ENCODE peak calls at places on chromosome 22, in nine cellular contexts. P is left ventricle myocardium inferior; J is pancreas; W is cardiac muscle cell; O is CD8-positive, alpha-beta T cell; N is H7; R is adipocyte; E is iPS DF 6.9; C is CD8-positive, alpha-beta memory T cell. B is an unnamed sample. For H3K36me3, the result is how much of the 10 kb centered on the place peaks cover.

GRCh38 chr22:36741204-36741793 is 34.6 kb downstream of the IFT27 start:
- DNase-seq in P (no peak), J (no peak), W (peak), O (no peak), N (peak), R (no peak), E (peak), C (no peak), B (no peak)

GRCh38 chr22:27637604-27638003 is 164.0 kb downstream of the MN1 start:
- DNase-seq in P (no peak), J (no peak), W (peak), O (no peak), N (no peak), R (peak), E (no peak), C (no peak), B (peak)

GRCh38 chr22:44191036-44191454 is 10.3 kb downstream of the PARVG start:
- DNase-seq in P (no peak), J (no peak), W (no peak), O (no peak), N (peak), R (peak), E (no peak), C (no peak), B (no peak)

GRCh38 chr22:47854680-47855079 is 1092.2 kb downstream of the TBC1D22A start:
- DNase-seq in P (no peak), J (no peak), W (no peak), O (no peak), N (no peak), R (no peak), E (no peak), C (no peak), B (no peak)

GRCh38 chr22:37275134-37275533 is 7.2 kb upstream of the CYTH4 start:
- DNase-seq in P (no peak), J (no peak), W (no peak), O (no peak), N (peak), R (no peak), E (no peak), C (no peak), B (no peak)

GRCh38 chr22:35407352-35407751 is 7.4 kb downstream of the MCM5 start:
- DNase-seq in P (no peak), J (no peak), W (no peak), O (no peak), N (no peak), R (no peak), E (no peak), C (no peak), B (no peak)

GRCh38 chr22:21000987-21001600 is 824 bp downstream of the THAP7 start:
- DNase-seq in P (no peak), J (peak), W (no peak), O (no peak), N (no peak), R (no peak), E (no peak), C (no peak), B (no peak)

GRCh38 chr22:37529652-37530345 is 10.6 kb upstream of the CARD10 start:
- DNase-seq in P (no peak), J (no peak), W (no peak), O (no peak), N (no peak), R (no peak), E (no peak), C (no peak), B (no peak)

GRCh38 chr22:38554281-38554680 is 15.7 kb downstream of the DMC1 start:
- DNase-seq in P (no peak), J (no peak), W (no peak), O (no peak), N (no peak), R (peak), E (no peak), C (no peak), B (peak)

GRCh38 chr22:39789794-39790193 is 103.8 kb downstream of the ENTHD1 start:
- DNase-seq in P (no peak), J (no peak), W (no peak), O (no peak), N (no peak), R (no peak), E (no peak), C (no peak), B (no peak)

GRCh38 chr22:39577361-39577760 is 6.8 kb downstream of the CACNA1I start:
- DNase-seq in P (no peak), J (no peak), W (no peak), O (no peak), N (no peak), R (no peak), E (no peak), C (no peak), B (no peak)

GRCh38 chr22:41290262-41291221 is 4.6 kb upstream of the RANGAP1 start:
- DNase-seq in P (no peak), J (no peak), W (peak), O (no peak), N (peak), R (peak), E (no peak), C (no peak), B (peak)

GRCh38 chr22:33975841-33976240 is 55.6 kb upstream of the LARGE1 start:
- DNase-seq in P (no peak), J (no peak), W (no peak), O (no peak), N (no peak), R (no peak), E (no peak), C (no peak), B (no peak)

GRCh38 chr22:27416553-27417427 is 384.8 kb downstream of the MN1 start:
- DNase-seq in P (no peak), J (no peak), W (peak), O (no peak), N (peak), R (peak), E (peak), C (no peak), B (peak)

GRCh38 chr22:25083414-25084166 is 116.1 kb upstream of the CRYBB3 start:
- DNase-seq in P (no peak), J (peak), W (no peak), O (no peak), N (peak), R (no peak), E (no peak), C (no peak), B (no peak)

GRCh38 chr22:34105461-34106062 is 185.3 kb upstream of the LARGE1 start:
- DNase-seq in P (peak), J (peak), W (no peak), O (no peak), N (peak), R (peak), E (peak), C (no peak), B (no peak)

GRCh38 chr22:26581026-26581425 is 8.9 kb downstream of the TPST2 start:
- DNase-seq in P (no peak), J (no peak), W (no peak), O (no peak), N (no peak), R (no peak), E (no peak), C (no peak), B (no peak)

GRCh38 chr22:37165066-37165465 is 15.3 kb upstream of the IL2RB start:
- DNase-seq in P (no peak), J (no peak), W (no peak), O (no peak), N (no peak), R (no peak), E (no peak), C (no peak), B (no peak)

GRCh38 chr22:45638197-45638596 is 33.4 kb upstream of the ATXN10 start:
- DNase-seq in P (no peak), J (no peak), W (no peak), O (no peak), N (no peak), R (no peak), E (no peak), C (no peak), B (no peak)

GRCh38 chr22:45632791-45633515 is 38.7 kb upstream of the ATXN10 start:
- DNase-seq in P (no peak), J (peak), W (peak), O (no peak), N (peak), R (no peak), E (no peak), C (no peak), B (no peak)

GRCh38 chr22:45639747-45640102 is 31.9 kb upstream of the ATXN10 start:
- DNase-seq in P (no peak), J (no peak), W (no peak), O (no peak), N (no peak), R (no peak), E (no peak), C (no peak), B (no peak)

GRCh38 chr22:45638834-45639746 is 32.5 kb upstream of the ATXN10 start:
- DNase-seq in P (peak), J (no peak), W (peak), O (no peak), N (peak), R (peak), E (no peak), C (no peak), B (no peak)

GRCh38 chr22:45636668-45637067 is 35.0 kb upstream of the ATXN10 start:
- DNase-seq in P (no peak), J (no peak), W (no peak), O (no peak), N (no peak), R (no peak), E (no peak), C (no peak), B (no peak)
- H3K4me3 ChIP-seq in P (no peak), J (no peak), W (no peak), O (no peak), N (no peak), R (no peak), E (no peak), C (no peak), B (no peak)

DNA sequence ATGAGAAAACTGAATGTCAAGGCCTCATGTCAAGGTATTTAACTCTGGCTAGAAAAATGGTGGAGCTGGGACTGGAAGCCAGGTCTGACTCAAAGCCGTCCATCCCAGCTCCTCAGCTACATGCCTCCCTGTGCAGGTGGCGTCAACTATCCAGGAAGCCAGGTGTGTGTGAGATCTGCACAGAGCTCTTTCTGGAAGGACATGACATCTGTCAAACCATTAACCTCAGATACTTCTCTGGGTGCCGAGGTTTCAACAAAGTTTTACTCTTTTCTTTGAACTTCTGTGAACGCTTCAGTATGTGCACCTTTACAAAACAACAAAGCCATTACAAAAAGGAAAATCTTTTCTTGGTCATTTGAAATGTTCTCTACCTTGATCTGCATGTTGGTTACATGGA is 7.0 kb upstream of the CASTOR1 start:
- DNase-seq in P (no peak), J (no peak), W (no peak), O (no peak), N (no peak), R (no peak), E (no peak), C (no peak), B (no peak)
- H3K36me3 ChIP-seq in P (half or more), J (under half), W (under half), O (under half), N (under half), R (half or more), E (under half), C (half or more), B (half or more)

GRCh38 chr22:29152045-29152380 is 53.7 kb upstream of the EMID1 start:
- DNase-seq in P (no peak), J (no peak), W (no peak), O (no peak), N (peak), R (no peak), E (no peak), C (no peak), B (no peak)

GRCh38 chr22:29152381-29153138 is 53.1 kb upstream of the EMID1 start:
- DNase-seq in P (peak), J (no peak), W (peak), O (no peak), N (peak), R (no peak), E (no peak), C (no peak), B (no peak)

GRCh38 chr22:29155966-29156365 is 49.7 kb upstream of the EMID1 start:
- DNase-seq in P (no peak), J (no peak), W (no peak), O (no peak), N (no peak), R (no peak), E (no peak), C (no peak), B (no peak)

GRCh38 chr22:29156507-29156906 is 49.2 kb upstream of the EMID1 start:
- DNase-seq in P (no peak), J (no peak), W (peak), O (no peak), N (peak), R (no peak), E (no peak), C (no peak), B (no peak)

GRCh38 chr22:29154364-29155048 is 51.2 kb upstream of the EMID1 start:
- DNase-seq in P (peak), J (peak), W (peak), O (peak), N (peak), R (peak), E (peak), C (peak), B (no peak)
- H3K4me3 ChIP-seq in P (peak), J (peak), W (no peak), O (no peak), N (no peak), R (no peak), E (no peak), C (no peak), B (no peak)

GRCh38 chr22:31344369-31345330 is 1.5 kb downstream of the PATZ1 start:
- DNase-seq in P (peak), J (peak), W (peak), O (peak), N (peak), R (peak), E (no peak), C (peak), B (no peak)
- H3K36me3 ChIP-seq in P (under half), J (under half), W (under half), O (under half), N (under half), R (under half), E (under half), C (under half), B (under half)

GRCh38 chr22:42645938-42646568 is 3.1 kb downstream of the CYB5R3 start:
- DNase-seq in P (no peak), J (no peak), W (no peak), O (no peak), N (peak), R (no peak), E (no peak), C (no peak), B (no peak)
- H3K4me3 ChIP-seq in P (peak), J (peak), W (no peak), O (no peak), N (no peak), R (peak), E (no peak), C (no peak), B (no peak)

GRCh38 chr22:49923445-49923844 is 5.0 kb downstream of the CRELD2 start:
- DNase-seq in P (no peak), J (no peak), W (no peak), O (no peak), N (no peak), R (no peak), E (no peak), C (no peak), B (no peak)
- H3K36me3 ChIP-seq in P (under half), J (under half), W (under half), O (under half), N (under half), R (under half), E (under half), C (under half), B (under half)

DNA sequence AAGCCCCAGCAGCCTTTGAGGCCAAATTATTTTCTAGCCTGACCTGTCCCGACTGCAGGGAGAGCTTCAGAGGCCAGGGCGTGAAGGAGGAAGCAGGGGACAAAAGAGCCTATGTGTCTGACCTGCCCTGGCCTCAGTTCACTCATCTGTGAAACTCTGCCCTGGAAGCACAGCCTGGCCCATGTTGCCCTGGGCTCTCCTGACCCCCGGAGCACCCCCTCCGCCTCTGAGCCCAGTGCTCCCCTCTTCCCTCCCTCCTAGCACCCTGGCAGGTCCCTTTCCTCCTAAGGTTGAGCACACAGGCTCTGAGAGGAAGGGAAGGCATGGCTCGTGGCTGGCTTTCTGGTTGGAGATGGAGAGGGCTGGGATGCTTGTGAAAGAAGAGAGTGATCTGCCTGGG is 3.4 kb upstream of the A4GALT start:
- DNase-seq in P (no peak), J (no peak), W (no peak), O (no peak), N (no peak), R (no peak), E (no peak), C (no peak), B (no peak)
- H3K4me3 ChIP-seq in P (no peak), J (no peak), W (no peak), O (no peak), N (no peak), R (no peak), E (no peak), C (no peak), B (no peak)

DNA sequence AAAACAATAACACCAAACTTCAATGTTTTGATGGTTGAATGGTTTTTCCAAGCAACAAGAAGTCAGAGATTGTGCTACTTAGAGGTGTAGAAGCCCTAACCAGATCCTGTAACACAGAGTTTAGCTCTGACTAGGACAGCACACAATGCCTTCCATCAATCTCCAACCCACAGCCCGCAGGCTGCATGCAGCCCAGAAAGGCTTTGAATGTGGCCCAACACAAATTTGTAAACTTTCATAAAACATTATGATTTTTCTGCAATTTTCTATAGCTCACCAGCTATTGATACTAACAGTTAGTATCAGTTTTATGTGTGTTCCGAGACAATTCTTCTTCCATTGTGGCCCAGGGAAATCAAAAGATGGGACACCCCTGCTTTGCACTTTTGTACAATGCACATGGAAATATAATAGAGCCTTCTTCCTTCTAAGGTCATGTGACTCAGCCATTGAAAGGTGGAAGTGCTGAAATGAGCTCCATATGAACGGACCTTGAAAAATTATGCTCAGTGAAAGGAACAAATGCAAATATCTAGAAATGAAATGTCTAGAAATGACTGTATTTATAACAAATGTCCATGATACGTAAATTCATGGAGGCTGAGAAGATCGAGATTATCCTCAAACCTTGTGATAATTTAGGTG is 47.6 kb upstream of the VPREB1 start:
- DNase-seq in P (no peak), J (no peak), W (no peak), O (no peak), N (no peak), R (no peak), E (no peak), C (no peak), B (no peak)
- H3K36me3 ChIP-seq in P (under half), J (under half), W (under half), O (under half), N (under half), R (under half), E (under half), C (under half), B (under half)